ENCODE peak calls at places on chromosomes 12 and 14, in seven cellular contexts. N is Peyer's patch; H is RWPE1; S is naive thymus-derived CD4-positive, alpha-beta T cell; L is AG04450; J is heart right ventricle; B is neural progenitor cell. I is an unnamed sample.

GRCh38 chr12:116975779-116976393 is 65.1 kb downstream of the FBXW8 start:
- DNase-seq in B (no peak), S (no peak), L (no peak), N (no peak), J (no peak), H (no peak), I (no peak)

GRCh38 chr14:70067810-70068209 is 120.9 kb downstream of the SLC8A3 start:
- DNase-seq in J (no peak), H (no peak), S (no peak), B (no peak), N (no peak), L (no peak), I (no peak)

GRCh38 chr14:88559852-88560251 is 3.0 kb upstream of the ZC3H14 start:
- DNase-seq in S (no peak), H (no peak), N (no peak), J (no peak), L (peak; percentile 38), B (peak; percentile 39), I (no peak)

GRCh38 chr12:49515266-49515665 is 23.6 kb upstream of the KCNH3 start:
- DNase-seq in H (peak; percentile 66), N (no peak), B (no peak), J (no peak), S (no peak), L (peak; percentile 65), I (no peak)

GRCh38 chr12:129550353-129550752 is 353.5 kb downstream of the TMEM132D start:
- DNase-seq in J (no peak), S (no peak), N (no peak), L (no peak), B (peak; percentile 7), H (no peak), I (no peak)

GRCh38 chr12:119693006-119693405 is 25.1 kb downstream of the PRKAB1 start:
- DNase-seq in N (no peak), J (peak; percentile 72), H (peak; percentile 46), B (no peak), S (no peak), L (peak; percentile 52), I (no peak)

GRCh38 chr12:106039646-106040404 is 98.9 kb downstream of the NUAK1 start:
- DNase-seq in S (no peak), J (no peak), H (no peak), B (no peak), L (no peak), N (no peak), I (no peak)

GRCh38 chr14:104770851-104771272 is 17.9 kb downstream of the SIVA1 start:
- DNase-seq in L (no peak), B (no peak), S (no peak), H (no peak), J (no peak), N (no peak), I (no peak)

GRCh38 chr12:13347241-13348043 is 150.9 kb downstream of the EMP1 start:
- DNase-seq in L (no peak), B (no peak), J (no peak), S (no peak), N (no peak), H (peak; percentile 21), I (no peak)

GRCh38 chr12:43550831-43551270 is 1.2 kb downstream of the ADAMTS20 start:
- DNase-seq in B (peak; percentile 41), L (no peak), S (no peak), N (no peak), H (no peak), J (no peak), I (no peak)

GRCh38 chr12:27013606-27014084 is 539 bp downstream of the TM7SF3 start:
- DNase-seq in B (peak; percentile 41), N (peak; percentile 51), S (no peak), J (no peak), L (no peak), H (no peak), I (no peak)

GRCh38 chr12:23884909-23885308 is 64.6 kb downstream of the SOX5 start:
- DNase-seq in S (no peak), B (no peak), L (no peak), N (no peak), J (no peak), H (no peak), I (no peak)

GRCh38 chr12:6638305-6638704 is 2.5 kb upstream of the LPAR5 start:
- DNase-seq in L (no peak), N (peak; percentile 64), H (no peak), B (no peak), S (no peak), J (no peak), I (no peak)

GRCh38 chr12:6635856-6636521 is at the start of gene LPAR5:
- DNase-seq in S (no peak), B (no peak), J (no peak), L (no peak), H (peak; percentile 91), N (peak; percentile 87), I (no peak)

GRCh38 chr12:6641131-6641530 is 5.4 kb upstream of the LPAR5 start:
- DNase-seq in N (no peak), B (no peak), L (no peak), S (no peak), J (no peak), H (no peak), I (no peak)

GRCh38 chr12:6640497-6640896 is 4.7 kb upstream of the LPAR5 start:
- DNase-seq in B (no peak), S (no peak), H (no peak), J (no peak), L (no peak), N (no peak), I (no peak)

GRCh38 chr12:6639151-6639773 is 3.5 kb upstream of the LPAR5 start:
- DNase-seq in L (no peak), J (no peak), N (no peak), H (no peak), B (no peak), S (no peak), I (no peak)
- H3K27ac ChIP-seq in L (no peak overlapping the region), J (no peak overlapping the region), N (no peak overlapping the region), H (no peak overlapping the region), B (no peak overlapping the region), S (no peak overlapping the region), I (no peak overlapping the region)

GRCh38 chr12:74401966-74402365 is 135.7 kb upstream of the ATXN7L3B start:
- DNase-seq in S (no peak), J (no peak), B (no peak), H (no peak), L (no peak), N (no peak), I (no peak)
- H3K27ac ChIP-seq in S (no peak overlapping the region), J (no peak overlapping the region), B (no peak overlapping the region), H (no peak overlapping the region), L (no peak overlapping the region), N (no peak overlapping the region), I (no peak overlapping the region)

GRCh38 chr14:49944501-49944900 is 51.6 kb downstream of the ARF6 start:
- DNase-seq in B (no peak), S (no peak), J (no peak), N (no peak), L (no peak), H (no peak), I (no peak)

GRCh38 chr14:49940805-49941421 is 48.0 kb downstream of the ARF6 start:
- DNase-seq in B (no peak), N (no peak), H (no peak), S (no peak), J (no peak), L (no peak), I (no peak)

GRCh38 chr14:49942090-49942489 is 49.2 kb downstream of the ARF6 start:
- DNase-seq in J (no peak), L (no peak), N (no peak), S (no peak), B (no peak), H (no peak), I (no peak)

GRCh38 chr14:49946320-49947141 is 53.6 kb downstream of the ARF6 start:
- DNase-seq in L (no peak), N (no peak), J (peak; percentile 26), H (peak; percentile 73), S (peak; percentile 30), B (no peak), I (no peak)

GRCh38 chr14:49945448-49946319 is 52.8 kb downstream of the ARF6 start:
- DNase-seq in L (no peak), H (no peak), N (no peak), J (no peak), B (no peak), S (peak; percentile 11), I (no peak)
- H3K27ac ChIP-seq in L (no peak overlapping the region), H (peak overlapping the region; percentile 58), N (peak overlapping the region; percentile 24), J (peak overlapping the region; percentile 33), B (no peak overlapping the region), S (peak overlapping the region; percentile 66), I (peak overlapping the region; percentile 42)

GRCh38 chr12:53992377-53992776 is 7.4 kb downstream of the HOXC10 start:
- DNase-seq in H (no peak), S (no peak), L (no peak), B (no peak), J (no peak), N (no peak), I (no peak)

GRCh38 chr12:53989227-53990113 is 4.5 kb downstream of the HOXC10 start:
- DNase-seq in B (peak; percentile 71), N (no peak), H (no peak), L (no peak), J (no peak), S (no peak), I (no peak)

GRCh38 chr12:53991077-53991460 is 6.1 kb downstream of the HOXC10 start:
- DNase-seq in N (no peak), J (no peak), H (no peak), L (no peak), B (no peak), S (no peak), I (no peak)

GRCh38 chr12:53988519-53989226 is 3.7 kb downstream of the HOXC10 start:
- DNase-seq in L (no peak), J (no peak), N (no peak), B (no peak), S (no peak), H (no peak), I (no peak)

DNA sequence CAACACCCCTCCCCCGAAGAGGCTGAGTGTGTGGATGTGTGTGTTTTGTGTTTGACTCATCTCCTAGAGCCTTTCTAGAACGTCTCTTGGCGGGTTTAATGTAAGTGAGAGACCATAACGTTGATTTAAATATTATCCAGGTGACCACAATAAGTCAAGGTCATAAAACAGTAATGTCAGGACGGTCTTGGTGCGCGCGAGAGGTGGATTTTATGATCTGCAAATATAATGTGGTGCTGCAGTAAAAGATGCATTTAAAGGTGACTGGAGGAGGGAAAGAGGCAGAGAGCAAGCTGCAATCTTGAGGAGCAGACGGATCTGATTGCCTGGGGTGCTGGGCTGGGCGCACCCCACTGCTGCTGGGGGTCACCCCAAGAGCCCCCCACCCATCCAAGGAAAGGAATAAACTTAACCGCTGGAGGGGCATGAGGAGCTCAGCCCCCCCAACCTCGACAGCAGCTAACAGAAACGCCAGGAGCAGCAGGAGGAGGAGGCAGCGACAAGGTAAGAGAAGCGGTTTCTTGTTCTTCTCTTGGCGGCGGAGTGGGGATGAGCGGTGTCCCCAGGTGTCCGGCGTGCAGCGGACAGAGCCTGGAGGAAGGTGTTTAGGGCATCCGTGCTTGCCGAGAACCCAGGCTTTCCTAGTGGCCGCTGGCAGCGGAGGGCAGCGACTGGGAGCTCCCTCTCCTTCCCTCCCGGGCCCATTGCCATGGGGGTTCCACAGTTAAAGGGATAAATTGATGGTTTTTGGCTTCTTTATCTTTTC is 5.5 kb downstream of the HOXC10 start:
- DNase-seq in L (no peak), N (no peak), B (no peak), S (no peak), H (no peak), J (no peak), I (no peak)
- H3K27ac ChIP-seq in L (no peak overlapping the region), N (no peak overlapping the region), B (no peak overlapping the region), S (no peak overlapping the region), H (no peak overlapping the region), J (no peak overlapping the region), I (no peak overlapping the region)

GRCh38 chr12:93918900-93919299 is 229.5 kb upstream of the PLXNC1 start:
- DNase-seq in N (no peak), J (no peak), B (no peak), S (no peak), H (no peak), L (no peak), I (no peak)
- H3K27ac ChIP-seq in N (no peak overlapping the region), J (no peak overlapping the region), B (no peak overlapping the region), S (no peak overlapping the region), H (no peak overlapping the region), L (no peak overlapping the region), I (no peak overlapping the region)

I was measured in esophagus squamous epithelium.